ENCODE peak calls at places on chromosome 22, in nine cellular contexts. One of them, this sample, is unnamed.

GRCh38 chr22:42324991-42325710 is 54.7 kb upstream of the TCF20 start:
- DNase-seq in AG08396: no peak
- DNase-seq in activated gamma-delta T cell: no peak
- DNase-seq in progenitor cell of endocrine pancreas: no peak
- DNase-seq in naive thymus-derived CD8-positive, alpha-beta T cell: no peak
- DNase-seq in lower lobe of right lung: no peak
- DNase-seq in stimulated activated CD8-positive, alpha-beta memory T cell treated with anti-CD3 and anti-CD28 coated beads, Interleukin-4, amount 100 ng/mL, for 4 hours: no peak
- DNase-seq in IMR-90: no peak
- DNase-seq in astrocyte of the spinal cord: no peak
- DNase-seq in this sample: no peak

GRCh38 chr22:24191381-24191841 is 10.1 kb downstream of the SUSD2 start:
- DNase-seq in AG08396: no peak
- DNase-seq in activated gamma-delta T cell: no peak
- DNase-seq in progenitor cell of endocrine pancreas: no peak
- DNase-seq in naive thymus-derived CD8-positive, alpha-beta T cell: no peak
- DNase-seq in lower lobe of right lung: no peak
- DNase-seq in stimulated activated CD8-positive, alpha-beta memory T cell treated with anti-CD3 and anti-CD28 coated beads, Interleukin-4, amount 100 ng/mL, for 4 hours: no peak
- DNase-seq in IMR-90: no peak
- DNase-seq in astrocyte of the spinal cord: no peak
- DNase-seq in this sample: no peak

GRCh38 chr22:25472382-25472781 is 92.1 kb upstream of the GRK3 start:
- DNase-seq in AG08396: no peak
- DNase-seq in activated gamma-delta T cell: no peak
- DNase-seq in progenitor cell of endocrine pancreas: no peak
- DNase-seq in naive thymus-derived CD8-positive, alpha-beta T cell: no peak
- DNase-seq in lower lobe of right lung: no peak
- DNase-seq in stimulated activated CD8-positive, alpha-beta memory T cell treated with anti-CD3 and anti-CD28 coated beads, Interleukin-4, amount 100 ng/mL, for 4 hours: no peak
- DNase-seq in IMR-90: no peak
- DNase-seq in astrocyte of the spinal cord: no peak
- DNase-seq in this sample: no peak

GRCh38 chr22:43078522-43078921 is 10.7 kb downstream of the TTLL1 start:
- DNase-seq in AG08396: no peak
- DNase-seq in activated gamma-delta T cell: no peak
- DNase-seq in progenitor cell of endocrine pancreas: no peak
- DNase-seq in naive thymus-derived CD8-positive, alpha-beta T cell: no peak
- DNase-seq in lower lobe of right lung: no peak
- DNase-seq in stimulated activated CD8-positive, alpha-beta memory T cell treated with anti-CD3 and anti-CD28 coated beads, Interleukin-4, amount 100 ng/mL, for 4 hours: no peak
- DNase-seq in IMR-90: no peak
- DNase-seq in astrocyte of the spinal cord: no peak
- DNase-seq in this sample: no peak

GRCh38 chr22:37887610-37888378 is 18.3 kb upstream of the MICALL1 start:
- DNase-seq in AG08396: peak
- DNase-seq in activated gamma-delta T cell: no peak
- DNase-seq in progenitor cell of endocrine pancreas: no peak
- DNase-seq in naive thymus-derived CD8-positive, alpha-beta T cell: no peak
- DNase-seq in lower lobe of right lung: no peak
- DNase-seq in stimulated activated CD8-positive, alpha-beta memory T cell treated with anti-CD3 and anti-CD28 coated beads, Interleukin-4, amount 100 ng/mL, for 4 hours: no peak
- DNase-seq in IMR-90: peak
- DNase-seq in astrocyte of the spinal cord: peak
- DNase-seq in this sample: no peak

GRCh38 chr22:37157516-37158289 is 8.0 kb upstream of the IL2RB start:
- DNase-seq in AG08396: no peak
- DNase-seq in activated gamma-delta T cell: no peak
- DNase-seq in progenitor cell of endocrine pancreas: no peak
- DNase-seq in naive thymus-derived CD8-positive, alpha-beta T cell: no peak
- DNase-seq in lower lobe of right lung: no peak
- DNase-seq in stimulated activated CD8-positive, alpha-beta memory T cell treated with anti-CD3 and anti-CD28 coated beads, Interleukin-4, amount 100 ng/mL, for 4 hours: no peak
- DNase-seq in IMR-90: peak
- DNase-seq in astrocyte of the spinal cord: no peak
- DNase-seq in this sample: no peak

GRCh38 chr22:40001800-40002577 is 7.2 kb downstream of the FAM83F start:
- DNase-seq in AG08396: no peak
- DNase-seq in activated gamma-delta T cell: no peak
- DNase-seq in progenitor cell of endocrine pancreas: no peak
- DNase-seq in naive thymus-derived CD8-positive, alpha-beta T cell: no peak
- DNase-seq in lower lobe of right lung: no peak
- DNase-seq in stimulated activated CD8-positive, alpha-beta memory T cell treated with anti-CD3 and anti-CD28 coated beads, Interleukin-4, amount 100 ng/mL, for 4 hours: no peak
- DNase-seq in IMR-90: no peak
- DNase-seq in astrocyte of the spinal cord: no peak
- DNase-seq in this sample: no peak

GRCh38 chr22:36332623-36333331 is 55.0 kb downstream of the MYH9 start:
- DNase-seq in AG08396: no peak
- DNase-seq in activated gamma-delta T cell: no peak
- DNase-seq in progenitor cell of endocrine pancreas: no peak
- DNase-seq in naive thymus-derived CD8-positive, alpha-beta T cell: no peak
- DNase-seq in lower lobe of right lung: peak
- DNase-seq in stimulated activated CD8-positive, alpha-beta memory T cell treated with anti-CD3 and anti-CD28 coated beads, Interleukin-4, amount 100 ng/mL, for 4 hours: no peak
- DNase-seq in IMR-90: peak
- DNase-seq in astrocyte of the spinal cord: peak
- DNase-seq in this sample: no peak

GRCh38 chr22:46812034-46812605 is 49.7 kb downstream of the TBC1D22A start:
- DNase-seq in AG08396: no peak
- DNase-seq in activated gamma-delta T cell: no peak
- DNase-seq in progenitor cell of endocrine pancreas: no peak
- DNase-seq in naive thymus-derived CD8-positive, alpha-beta T cell: no peak
- DNase-seq in lower lobe of right lung: no peak
- DNase-seq in stimulated activated CD8-positive, alpha-beta memory T cell treated with anti-CD3 and anti-CD28 coated beads, Interleukin-4, amount 100 ng/mL, for 4 hours: no peak
- DNase-seq in IMR-90: no peak
- DNase-seq in astrocyte of the spinal cord: no peak
- DNase-seq in this sample: no peak

GRCh38 chr22:40466976-40467375 is 96.6 kb downstream of the SGSM3 start:
- DNase-seq in AG08396: no peak
- DNase-seq in activated gamma-delta T cell: no peak
- DNase-seq in progenitor cell of endocrine pancreas: no peak
- DNase-seq in naive thymus-derived CD8-positive, alpha-beta T cell: no peak
- DNase-seq in lower lobe of right lung: no peak
- DNase-seq in stimulated activated CD8-positive, alpha-beta memory T cell treated with anti-CD3 and anti-CD28 coated beads, Interleukin-4, amount 100 ng/mL, for 4 hours: no peak
- DNase-seq in IMR-90: no peak
- DNase-seq in astrocyte of the spinal cord: no peak
- DNase-seq in this sample: no peak

GRCh38 chr22:48796295-48797015 is 1031.2 kb downstream of the BRD1 start:
- DNase-seq in AG08396: no peak
- DNase-seq in activated gamma-delta T cell: no peak
- DNase-seq in progenitor cell of endocrine pancreas: no peak
- DNase-seq in naive thymus-derived CD8-positive, alpha-beta T cell: no peak
- DNase-seq in lower lobe of right lung: no peak
- DNase-seq in stimulated activated CD8-positive, alpha-beta memory T cell treated with anti-CD3 and anti-CD28 coated beads, Interleukin-4, amount 100 ng/mL, for 4 hours: no peak
- DNase-seq in IMR-90: no peak
- DNase-seq in astrocyte of the spinal cord: no peak
- DNase-seq in this sample: no peak

GRCh38 chr22:40621309-40622151 is 15.0 kb downstream of the MRTFA start:
- DNase-seq in AG08396: no peak
- DNase-seq in activated gamma-delta T cell: no peak
- DNase-seq in progenitor cell of endocrine pancreas: no peak
- DNase-seq in naive thymus-derived CD8-positive, alpha-beta T cell: no peak
- DNase-seq in lower lobe of right lung: no peak
- DNase-seq in stimulated activated CD8-positive, alpha-beta memory T cell treated with anti-CD3 and anti-CD28 coated beads, Interleukin-4, amount 100 ng/mL, for 4 hours: no peak
- DNase-seq in IMR-90: no peak
- DNase-seq in astrocyte of the spinal cord: no peak
- DNase-seq in this sample: no peak

GRCh38 chr22:43827926-43828710 is 16.0 kb upstream of the EFCAB6 start:
- DNase-seq in AG08396: no peak
- DNase-seq in activated gamma-delta T cell: no peak
- DNase-seq in progenitor cell of endocrine pancreas: no peak
- DNase-seq in naive thymus-derived CD8-positive, alpha-beta T cell: no peak
- DNase-seq in lower lobe of right lung: no peak
- DNase-seq in stimulated activated CD8-positive, alpha-beta memory T cell treated with anti-CD3 and anti-CD28 coated beads, Interleukin-4, amount 100 ng/mL, for 4 hours: no peak
- DNase-seq in IMR-90: no peak
- DNase-seq in astrocyte of the spinal cord: no peak
- DNase-seq in this sample: no peak

GRCh38 chr22:47619631-47620030 is 857.2 kb downstream of the TBC1D22A start:
- DNase-seq in AG08396: no peak
- DNase-seq in activated gamma-delta T cell: no peak
- DNase-seq in progenitor cell of endocrine pancreas: no peak
- DNase-seq in naive thymus-derived CD8-positive, alpha-beta T cell: no peak
- DNase-seq in lower lobe of right lung: no peak
- DNase-seq in stimulated activated CD8-positive, alpha-beta memory T cell treated with anti-CD3 and anti-CD28 coated beads, Interleukin-4, amount 100 ng/mL, for 4 hours: no peak
- DNase-seq in IMR-90: no peak
- DNase-seq in astrocyte of the spinal cord: no peak
- DNase-seq in this sample: no peak

GRCh38 chr22:48758021-48758561 is 1069.6 kb downstream of the BRD1 start:
- DNase-seq in AG08396: no peak
- DNase-seq in activated gamma-delta T cell: no peak
- DNase-seq in progenitor cell of endocrine pancreas: peak
- DNase-seq in naive thymus-derived CD8-positive, alpha-beta T cell: no peak
- DNase-seq in lower lobe of right lung: peak
- DNase-seq in stimulated activated CD8-positive, alpha-beta memory T cell treated with anti-CD3 and anti-CD28 coated beads, Interleukin-4, amount 100 ng/mL, for 4 hours: no peak
- DNase-seq in IMR-90: no peak
- DNase-seq in astrocyte of the spinal cord: no peak
- DNase-seq in this sample: no peak

GRCh38 chr22:30021881-30022619 is 58.2 kb upstream of the HORMAD2 start:
- DNase-seq in AG08396: no peak
- DNase-seq in activated gamma-delta T cell: no peak
- DNase-seq in progenitor cell of endocrine pancreas: no peak
- DNase-seq in naive thymus-derived CD8-positive, alpha-beta T cell: no peak
- DNase-seq in lower lobe of right lung: no peak
- DNase-seq in stimulated activated CD8-positive, alpha-beta memory T cell treated with anti-CD3 and anti-CD28 coated beads, Interleukin-4, amount 100 ng/mL, for 4 hours: no peak
- DNase-seq in IMR-90: no peak
- DNase-seq in astrocyte of the spinal cord: no peak
- DNase-seq in this sample: no peak

GRCh38 chr22:30822216-30823014 is 127.7 kb downstream of the OSBP2 start:
- DNase-seq in AG08396: peak
- DNase-seq in activated gamma-delta T cell: no peak
- DNase-seq in progenitor cell of endocrine pancreas: no peak
- DNase-seq in naive thymus-derived CD8-positive, alpha-beta T cell: no peak
- DNase-seq in lower lobe of right lung: no peak
- DNase-seq in stimulated activated CD8-positive, alpha-beta memory T cell treated with anti-CD3 and anti-CD28 coated beads, Interleukin-4, amount 100 ng/mL, for 4 hours: no peak
- DNase-seq in IMR-90: no peak
- DNase-seq in astrocyte of the spinal cord: no peak
- DNase-seq in this sample: no peak

GRCh38 chr22:20508815-20509271 is 1.4 kb downstream of the MED15 start:
- DNase-seq in AG08396: no peak
- DNase-seq in activated gamma-delta T cell: no peak
- DNase-seq in progenitor cell of endocrine pancreas: no peak
- DNase-seq in naive thymus-derived CD8-positive, alpha-beta T cell: no peak
- DNase-seq in lower lobe of right lung: no peak
- DNase-seq in stimulated activated CD8-positive, alpha-beta memory T cell treated with anti-CD3 and anti-CD28 coated beads, Interleukin-4, amount 100 ng/mL, for 4 hours: no peak
- DNase-seq in IMR-90: no peak
- DNase-seq in astrocyte of the spinal cord: no peak
- DNase-seq in this sample: no peak

GRCh38 chr22:37304595-37305343 is 22.5 kb downstream of the CYTH4 start:
- DNase-seq in AG08396: no peak
- DNase-seq in activated gamma-delta T cell: no peak
- DNase-seq in progenitor cell of endocrine pancreas: no peak
- DNase-seq in naive thymus-derived CD8-positive, alpha-beta T cell: no peak
- DNase-seq in lower lobe of right lung: no peak
- DNase-seq in stimulated activated CD8-positive, alpha-beta memory T cell treated with anti-CD3 and anti-CD28 coated beads, Interleukin-4, amount 100 ng/mL, for 4 hours: no peak
- DNase-seq in IMR-90: peak
- DNase-seq in astrocyte of the spinal cord: peak
- DNase-seq in this sample: no peak

GRCh38 chr22:29479417-29480261 is at the start of gene NEFH:
- DNase-seq in AG08396: no peak
- DNase-seq in activated gamma-delta T cell: no peak
- DNase-seq in progenitor cell of endocrine pancreas: no peak
- DNase-seq in naive thymus-derived CD8-positive, alpha-beta T cell: no peak
- DNase-seq in lower lobe of right lung: no peak
- DNase-seq in stimulated activated CD8-positive, alpha-beta memory T cell treated with anti-CD3 and anti-CD28 coated beads, Interleukin-4, amount 100 ng/mL, for 4 hours: no peak
- DNase-seq in IMR-90: no peak
- DNase-seq in astrocyte of the spinal cord: no peak
- DNase-seq in this sample: no peak

GRCh38 chr22:27045103-27045940 is 387.9 kb downstream of the MIAT start:
- DNase-seq in AG08396: peak
- DNase-seq in activated gamma-delta T cell: no peak
- DNase-seq in progenitor cell of endocrine pancreas: no peak
- DNase-seq in naive thymus-derived CD8-positive, alpha-beta T cell: no peak
- DNase-seq in lower lobe of right lung: no peak
- DNase-seq in stimulated activated CD8-positive, alpha-beta memory T cell treated with anti-CD3 and anti-CD28 coated beads, Interleukin-4, amount 100 ng/mL, for 4 hours: no peak
- DNase-seq in IMR-90: peak
- DNase-seq in astrocyte of the spinal cord: peak
- DNase-seq in this sample: no peak

GRCh38 chr22:47772864-47773263 is 1010.4 kb downstream of the TBC1D22A start:
- DNase-seq in AG08396: no peak
- DNase-seq in activated gamma-delta T cell: no peak
- DNase-seq in progenitor cell of endocrine pancreas: no peak
- DNase-seq in naive thymus-derived CD8-positive, alpha-beta T cell: no peak
- DNase-seq in lower lobe of right lung: no peak
- DNase-seq in stimulated activated CD8-positive, alpha-beta memory T cell treated with anti-CD3 and anti-CD28 coated beads, Interleukin-4, amount 100 ng/mL, for 4 hours: no peak
- DNase-seq in IMR-90: no peak
- DNase-seq in astrocyte of the spinal cord: no peak
- DNase-seq in this sample: no peak

GRCh38 chr22:38049812-38050619 is 7.2 kb upstream of the PICK1 start:
- DNase-seq in AG08396: no peak
- DNase-seq in activated gamma-delta T cell: no peak
- DNase-seq in progenitor cell of endocrine pancreas: no peak
- DNase-seq in naive thymus-derived CD8-positive, alpha-beta T cell: no peak
- DNase-seq in lower lobe of right lung: no peak
- DNase-seq in stimulated activated CD8-positive, alpha-beta memory T cell treated with anti-CD3 and anti-CD28 coated beads, Interleukin-4, amount 100 ng/mL, for 4 hours: no peak
- DNase-seq in IMR-90: no peak
- DNase-seq in astrocyte of the spinal cord: no peak
- DNase-seq in this sample: no peak

GRCh38 chr22:49362393-49362792 is 465.3 kb downstream of the BRD1 start:
- DNase-seq in AG08396: no peak
- DNase-seq in activated gamma-delta T cell: no peak
- DNase-seq in progenitor cell of endocrine pancreas: no peak
- DNase-seq in naive thymus-derived CD8-positive, alpha-beta T cell: no peak
- DNase-seq in lower lobe of right lung: peak
- DNase-seq in stimulated activated CD8-positive, alpha-beta memory T cell treated with anti-CD3 and anti-CD28 coated beads, Interleukin-4, amount 100 ng/mL, for 4 hours: no peak
- DNase-seq in IMR-90: no peak
- DNase-seq in astrocyte of the spinal cord: no peak
- DNase-seq in this sample: no peak

GRCh38 chr22:38415046-38415445 is 40.0 kb downstream of the KCNJ4 start:
- DNase-seq in AG08396: no peak
- DNase-seq in activated gamma-delta T cell: no peak
- DNase-seq in progenitor cell of endocrine pancreas: peak
- DNase-seq in naive thymus-derived CD8-positive, alpha-beta T cell: no peak
- DNase-seq in lower lobe of right lung: peak
- DNase-seq in stimulated activated CD8-positive, alpha-beta memory T cell treated with anti-CD3 and anti-CD28 coated beads, Interleukin-4, amount 100 ng/mL, for 4 hours: no peak
- DNase-seq in IMR-90: no peak
- DNase-seq in astrocyte of the spinal cord: no peak
- DNase-seq in this sample: no peak

GRCh38 chr22:22552630-22553029 is 6.4 kb downstream of the PRAME start:
- DNase-seq in AG08396: no peak
- DNase-seq in activated gamma-delta T cell: no peak
- DNase-seq in progenitor cell of endocrine pancreas: no peak
- DNase-seq in naive thymus-derived CD8-positive, alpha-beta T cell: no peak
- DNase-seq in lower lobe of right lung: no peak
- DNase-seq in stimulated activated CD8-positive, alpha-beta memory T cell treated with anti-CD3 and anti-CD28 coated beads, Interleukin-4, amount 100 ng/mL, for 4 hours: no peak
- DNase-seq in IMR-90: no peak
- DNase-seq in astrocyte of the spinal cord: no peak
- DNase-seq in this sample: no peak

GRCh38 chr22:44839721-44840120 is 87.3 kb downstream of the ARHGAP8 start:
- DNase-seq in AG08396: no peak
- DNase-seq in activated gamma-delta T cell: no peak
- DNase-seq in progenitor cell of endocrine pancreas: no peak
- DNase-seq in naive thymus-derived CD8-positive, alpha-beta T cell: no peak
- DNase-seq in lower lobe of right lung: no peak
- DNase-seq in stimulated activated CD8-positive, alpha-beta memory T cell treated with anti-CD3 and anti-CD28 coated beads, Interleukin-4, amount 100 ng/mL, for 4 hours: no peak
- DNase-seq in IMR-90: no peak
- DNase-seq in astrocyte of the spinal cord: no peak
- DNase-seq in this sample: no peak

GRCh38 chr22:41052661-41053490 is 39.5 kb upstream of the EP300 start:
- DNase-seq in AG08396: peak
- DNase-seq in activated gamma-delta T cell: no peak
- DNase-seq in progenitor cell of endocrine pancreas: no peak
- DNase-seq in naive thymus-derived CD8-positive, alpha-beta T cell: no peak
- DNase-seq in lower lobe of right lung: no peak
- DNase-seq in stimulated activated CD8-positive, alpha-beta memory T cell treated with anti-CD3 and anti-CD28 coated beads, Interleukin-4, amount 100 ng/mL, for 4 hours: no peak
- DNase-seq in IMR-90: peak
- DNase-seq in astrocyte of the spinal cord: peak
- DNase-seq in this sample: no peak

GRCh38 chr22:32839776-32840571 is 38.5 kb downstream of the TIMP3 start:
- DNase-seq in AG08396: no peak
- DNase-seq in activated gamma-delta T cell: no peak
- DNase-seq in progenitor cell of endocrine pancreas: no peak
- DNase-seq in naive thymus-derived CD8-positive, alpha-beta T cell: no peak
- DNase-seq in lower lobe of right lung: no peak
- DNase-seq in stimulated activated CD8-positive, alpha-beta memory T cell treated with anti-CD3 and anti-CD28 coated beads, Interleukin-4, amount 100 ng/mL, for 4 hours: no peak
- DNase-seq in IMR-90: peak
- DNase-seq in astrocyte of the spinal cord: peak
- DNase-seq in this sample: no peak

GRCh38 chr22:24810043-24810749 is 4.2 kb downstream of the SGSM1 start:
- DNase-seq in AG08396: peak
- DNase-seq in activated gamma-delta T cell: no peak
- DNase-seq in progenitor cell of endocrine pancreas: no peak
- DNase-seq in naive thymus-derived CD8-positive, alpha-beta T cell: no peak
- DNase-seq in lower lobe of right lung: no peak
- DNase-seq in stimulated activated CD8-positive, alpha-beta memory T cell treated with anti-CD3 and anti-CD28 coated beads, Interleukin-4, amount 100 ng/mL, for 4 hours: no peak
- DNase-seq in IMR-90: no peak
- DNase-seq in astrocyte of the spinal cord: no peak
- DNase-seq in this sample: no peak

GRCh38 chr22:24550028-24550901 is 4.7 kb downstream of the GUCD1 start:
- DNase-seq in AG08396: no peak
- DNase-seq in activated gamma-delta T cell: no peak
- DNase-seq in progenitor cell of endocrine pancreas: no peak
- DNase-seq in naive thymus-derived CD8-positive, alpha-beta T cell: no peak
- DNase-seq in lower lobe of right lung: no peak
- DNase-seq in stimulated activated CD8-positive, alpha-beta memory T cell treated with anti-CD3 and anti-CD28 coated beads, Interleukin-4, amount 100 ng/mL, for 4 hours: no peak
- DNase-seq in IMR-90: no peak
- DNase-seq in astrocyte of the spinal cord: no peak
- DNase-seq in this sample: no peak